ENCODE peak calls at places on chromosomes 4 and X, in eight cellular contexts. M, Q, S, R, C, O, A and F are unnamed samples.

GRCh38 chrX:69493193-69493592 is 10.9 kb upstream of the NALF2 start:
- DNase-seq in M (no peak), Q (peak; percentile 38), S (no peak), R (no peak), C (peak; percentile 20), O (no peak), A (peak; percentile 7), F (no peak)

GRCh38 chr4:86718152-86718551 is 124.0 kb downstream of the PTPN13 start:
- DNase-seq in M (no peak), Q (no peak), S (no peak), R (no peak), C (no peak), O (no peak), A (no peak), F (no peak)

GRCh38 chrX:46627044-46627443 is 53.5 kb downstream of the CHST7 start:
- DNase-seq in M (no peak), Q (no peak), S (no peak), R (no peak), C (no peak), O (no peak), A (no peak), F (no peak)

GRCh38 chr4:41058426-41058825 is 155.9 kb downstream of the APBB2 start:
- DNase-seq in M (no peak), Q (no peak), S (no peak), R (no peak), C (no peak), O (no peak), A (no peak), F (no peak)

GRCh38 chrX:371907-372306 is 14.8 kb downstream of the PPP2R3B start:
- DNase-seq in M (no peak), Q (no peak), S (no peak), R (no peak), C (no peak), O (no peak), A (no peak), F (no peak)

GRCh38 chr4:41334182-41334581 is 77.5 kb downstream of the UCHL1 start:
- DNase-seq in M (no peak), Q (peak; percentile 90), S (no peak), R (no peak), C (peak; percentile 25), O (no peak), A (no peak), F (no peak)

GRCh38 chr4:113069212-113069892 is 19.9 kb downstream of the ANK2 start:
- DNase-seq in M (no peak), Q (no peak), S (no peak), R (no peak), C (peak; percentile 26), O (no peak), A (no peak), F (no peak)

GRCh38 chrX:42070866-42071265 is 147.5 kb upstream of the CASK start:
- DNase-seq in M (no peak), Q (no peak), S (no peak), R (no peak), C (no peak), O (no peak), A (no peak), F (no peak)

GRCh38 chr4:86508436-86508835 is 85.7 kb upstream of the PTPN13 start:
- DNase-seq in M (no peak), Q (no peak), S (no peak), R (peak; percentile 59), C (no peak), O (no peak), A (peak; percentile 50), F (no peak)

GRCh38 chr4:59553739-59554126 is 1646.4 kb upstream of the ADGRL3 start:
- DNase-seq in M (no peak), Q (peak; percentile 2), S (no peak), R (no peak), C (peak; percentile 4), O (no peak), A (no peak), F (no peak)

GRCh38 chr4:32569844-32570243 is 1849.7 kb downstream of the PCDH7 start:
- DNase-seq in M (no peak), Q (no peak), S (no peak), R (no peak), C (no peak), O (no peak), A (no peak), F (no peak)

GRCh38 chr4:39814403-39815185 is 116.7 kb downstream of the UBE2K start:
- DNase-seq in M (no peak), Q (peak; percentile 42), S (no peak), R (no peak), C (peak; percentile 8), O (no peak), A (peak; percentile 62), F (no peak)

GRCh38 chrX:9133426-9133825 is 99.5 kb upstream of the FAM9B start:
- DNase-seq in M (no peak), Q (no peak), S (no peak), R (no peak), C (no peak), O (no peak), A (no peak), F (no peak)

GRCh38 chr4:18297684-18298083 is 276.1 kb upstream of the LCORL start:
- DNase-seq in M (no peak), Q (no peak), S (no peak), R (no peak), C (no peak), O (no peak), A (no peak), F (no peak)